ENCODE peak calls at places on chromosomes 16 and 17, in eight cellular contexts. J is mammary epithelial cell, B is colonic mucosa, F is adipocyte, A is mucosa of descending colon, I is transverse colon, X is psoas muscle, V is ovary. T is an unnamed sample. For H3K9me3 and H3K36me3, the result is how much of the 10 kb centered on the place peaks cover.

GRCh38 chr16:3065742-3066439 is 451 bp downstream of the IL32 start:
- DNase-seq in A (peak), X (no peak), I (no peak), J (no peak), B (peak), F (no peak), V (no peak), T (no peak)

GRCh38 chr16:3606441-3606840 is 5.0 kb downstream of the SLX4 start:
- DNase-seq in X (no peak), A (peak), J (no peak), F (no peak), I (no peak), V (no peak), B (no peak), T (no peak)

GRCh38 chr16:56933266-56933619 is 1.3 kb downstream of the HERPUD1 start:
- DNase-seq in F (peak), X (no peak), B (no peak), A (no peak), J (no peak), V (no peak), I (no peak), T (no peak)

GRCh38 chr17:1709403-1709891 is 730 bp downstream of the TLCD2 start:
- DNase-seq in V (peak), I (no peak), X (peak), J (no peak), A (no peak), F (peak), B (peak), T (no peak)

GRCh38 chr17:41003926-41004325 is 4.2 kb upstream of the KRTAP3-2 start:
- DNase-seq in I (no peak), V (no peak), A (no peak), X (no peak), J (no peak), B (no peak), F (no peak), T (no peak)

GRCh38 chr17:42421479-42422332 is 1.4 kb downstream of the CAVIN1 start:
- DNase-seq in F (peak), I (no peak), J (peak), X (peak), V (peak), A (peak), B (no peak), T (peak)

GRCh38 chr17:57669671-57670529 is 75.2 kb downstream of the CCDC182 start:
- DNase-seq in J (no peak), A (no peak), F (no peak), X (no peak), I (no peak), B (peak), V (peak), T (no peak)

GRCh38 chr17:36778458-36778857 is 158.8 kb upstream of the LHX1 start:
- DNase-seq in F (no peak), A (no peak), J (no peak), I (no peak), X (no peak), B (no peak), V (no peak), T (no peak)

GRCh38 chr16:49021136-49021535 is 260.5 kb downstream of the CBLN1 start:
- DNase-seq in I (no peak), B (no peak), F (peak), X (no peak), V (no peak), A (no peak), J (peak), T (no peak)

GRCh38 chr16:17327671-17328335 is 143.0 kb downstream of the XYLT1 start:
- DNase-seq in V (no peak), X (no peak), J (no peak), A (no peak), B (no peak), I (no peak), F (peak), T (no peak)

GRCh38 chr17:20206068-20206467 is 196.9 kb downstream of the SPECC1 start:
- DNase-seq in A (no peak), J (no peak), V (no peak), F (peak), X (no peak), I (no peak), B (no peak), T (peak)

GRCh38 chr17:7435676-7436555 is 681 bp downstream of the TMEM102 start:
- DNase-seq in A (peak), B (peak), X (peak), V (no peak), J (peak), I (peak), F (peak), T (no peak)

GRCh38 chr16:47604306-47604705 is 143.2 kb downstream of the PHKB start:
- DNase-seq in F (no peak), J (no peak), I (no peak), V (no peak), A (no peak), B (no peak), X (no peak), T (no peak)

GRCh38 chr17:41782142-41782541 is 4.4 kb downstream of the JUP start:
- DNase-seq in F (no peak), X (peak), V (no peak), I (no peak), A (no peak), J (no peak), B (no peak), T (no peak)

GRCh38 chr17:77602062-77602746 is 356.3 kb upstream of the TNRC6C start:
- DNase-seq in J (peak), A (no peak), X (peak), V (no peak), F (peak), I (peak), B (no peak), T (peak)

GRCh38 chr17:22506861-22507260 is 814.5 kb downstream of the KCNJ18 start:
- DNase-seq in A (no peak), I (no peak), B (no peak), J (no peak), X (no peak), V (no peak), F (no peak), T (no peak)

GRCh38 chr17:22505660-22506059 is 813.3 kb downstream of the KCNJ18 start:
- DNase-seq in F (no peak), X (no peak), A (no peak), B (no peak), I (no peak), V (no peak), J (no peak), T (no peak)

GRCh38 chr17:22507823-22508222 is 815.5 kb downstream of the KCNJ18 start:
- DNase-seq in X (no peak), J (no peak), F (no peak), I (no peak), A (no peak), V (no peak), B (no peak), T (no peak)

GRCh38 chr17:22503322-22503899 is 811.1 kb downstream of the KCNJ18 start:
- DNase-seq in B (no peak), A (no peak), I (no peak), V (no peak), X (no peak), J (no peak), F (no peak), T (no peak)

GRCh38 chr17:22506231-22506630 is 813.9 kb downstream of the KCNJ18 start:
- DNase-seq in A (no peak), B (no peak), F (no peak), V (no peak), X (no peak), I (no peak), J (no peak), T (no peak)
- H3K9me3 ChIP-seq in A (half or more), B (under half), F (under half), V (under half), X (under half), I (under half), J (under half), T (under half)

DNA sequence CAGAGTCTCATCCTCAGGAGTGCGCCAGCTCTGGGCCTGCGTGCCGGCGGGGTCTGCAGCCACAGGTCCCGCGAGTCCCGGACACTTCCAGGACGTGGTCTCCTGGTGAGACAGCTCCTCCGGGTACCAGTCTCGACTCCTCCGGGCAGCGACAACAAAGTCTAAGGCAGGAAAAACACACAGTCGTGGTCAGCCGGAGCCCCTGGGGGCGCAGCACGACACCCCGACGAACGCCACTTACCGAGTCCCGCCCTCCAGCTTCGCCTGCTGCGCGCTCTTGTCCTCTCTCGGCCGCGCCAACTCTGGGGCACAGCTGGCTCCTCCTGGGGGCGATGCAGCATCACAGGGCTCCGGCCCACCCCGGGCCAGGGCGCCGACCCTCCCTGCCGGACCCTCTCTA is 13.4 kb downstream of the MIS12 start:
- DNase-seq in F (peak), X (no peak), B (no peak), J (no peak), I (no peak), V (no peak), A (no peak), T (no peak)
- H3K4me3 ChIP-seq in F (peak), X (peak), B (peak), J (peak), I (no peak), V (peak), A (no peak), T (no peak)

GRCh38 chr16:23692190-23692837 is 13.6 kb downstream of the PLK1 start:
- DNase-seq in A (no peak), F (no peak), B (no peak), J (no peak), I (no peak), V (no peak), X (no peak), T (no peak)
- H3K36me3 ChIP-seq in A (under half), F (under half), B (under half), J (under half), I (under half), V (under half), X (under half), T (half or more)

GRCh38 chr17:44578947-44579346 is 21.7 kb downstream of the FZD2 start:
- DNase-seq in J (no peak), B (no peak), A (no peak), V (no peak), X (no peak), F (no peak), I (no peak), T (no peak)

GRCh38 chr17:44569459-44569858 is 12.2 kb downstream of the FZD2 start:
- DNase-seq in J (no peak), I (no peak), X (no peak), A (no peak), B (no peak), V (no peak), F (no peak), T (no peak)

DNA sequence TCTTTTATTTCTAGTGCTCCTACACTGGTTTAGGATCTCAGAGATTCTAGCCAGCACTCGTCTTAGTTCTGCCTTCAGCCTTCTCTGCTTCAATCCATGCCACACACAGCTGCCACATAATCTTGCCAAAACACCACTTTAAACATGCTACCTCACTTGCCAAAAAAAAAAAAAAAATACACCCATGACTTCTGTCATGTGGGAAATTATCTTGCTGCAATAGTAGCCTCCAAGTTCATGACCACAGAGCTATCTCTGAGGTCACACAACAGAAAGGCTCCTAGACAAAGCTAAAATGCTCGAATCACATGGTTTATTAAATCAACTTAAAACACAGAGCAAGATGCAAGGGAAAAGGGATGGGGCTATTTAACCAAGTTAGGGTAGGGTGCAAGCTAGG is 18.1 kb downstream of the FZD2 start:
- DNase-seq in X (no peak), J (no peak), F (no peak), I (no peak), A (no peak), V (no peak), B (no peak), T (no peak)
- H3K9me3 ChIP-seq in X (under half), J (under half), F (under half), I (under half), A (under half), V (under half), B (under half), T (under half)

GRCh38 chr17:30821751-30822723 is 2.5 kb downstream of the CRLF3 start:
- DNase-seq in F (no peak), X (no peak), A (no peak), I (no peak), J (no peak), B (peak), V (no peak), T (no peak)
- H3K4me3 ChIP-seq in F (no peak), X (peak), A (no peak), I (no peak), J (no peak), B (no peak), V (no peak), T (no peak)

GRCh38 chr16:18784917-18785623 is 5.1 kb downstream of the RPS15A start:
- DNase-seq in B (no peak), I (no peak), J (no peak), A (no peak), V (no peak), X (no peak), F (no peak), T (no peak)
- H3K36me3 ChIP-seq in B (under half), I (under half), J (half or more), A (under half), V (under half), X (half or more), F (half or more), T (half or more)

DNA sequence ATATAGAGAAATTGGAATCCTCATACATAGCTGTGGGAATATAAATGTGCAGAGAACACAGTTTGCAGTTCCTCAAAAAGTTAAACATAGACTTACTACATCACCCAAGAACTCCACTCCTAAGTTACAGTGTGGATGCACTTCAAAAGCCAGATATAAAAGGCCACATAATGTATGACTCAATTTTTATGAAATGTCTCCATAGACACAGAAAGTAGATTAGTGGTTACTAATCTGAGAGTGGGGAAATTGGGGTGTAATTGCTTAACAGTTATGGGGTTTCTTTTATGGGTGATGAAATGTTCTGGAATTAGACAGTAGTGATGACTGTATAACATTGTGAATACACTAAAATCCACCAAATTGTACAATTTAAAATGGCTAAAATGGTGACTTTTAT is 60.9 kb downstream of the CACNG1 start:
- DNase-seq in B (no peak), A (no peak), J (peak), X (no peak), I (no peak), F (peak), V (no peak), T (no peak)
- H3K9me3 ChIP-seq in B (under half), A (under half), J (under half), X (under half), I (under half), F (under half), V (under half), T (under half)

T was measured in MG63.